ENCODE peak calls at places on chromosomes 1 and 21, in four cellular contexts. G is IMR-90, M is H9, L is H1. W is an unnamed sample.

GRCh38 chr1:169307176-169307575 is 60.4 kb downstream of the NME7 start:
- DNase-seq in G (no peak), M (no peak), L (no peak), W (no peak)

GRCh38 chr1:33429332-33429731 is 1.6 kb downstream of the PHC2 start:
- DNase-seq in G (no peak), M (no peak), L (no peak), W (no peak)

GRCh38 chr1:162993866-162994265 is 75.3 kb upstream of the RGS4 start:
- DNase-seq in G (no peak), M (no peak), L (no peak), W (no peak)

GRCh38 chr1:32521165-32521564 is 18.1 kb upstream of the ZBTB8A start:
- DNase-seq in G (no peak), M (peak), L (no peak), W (peak)

GRCh38 chr1:15732686-15733081 is 3.4 kb upstream of the SLC25A34 start:
- DNase-seq in G (no peak), M (no peak), L (no peak), W (no peak)

GRCh38 chr1:162629651-162630050 is 2.6 kb upstream of the DDR2 start:
- DNase-seq in G (peak), M (no peak), L (no peak), W (no peak)

GRCh38 chr1:182301467-182302198 is 90.0 kb downstream of the GLUL start:
- DNase-seq in G (peak), M (no peak), L (no peak), W (peak)

GRCh38 chr1:84665703-84666317 is 24.5 kb downstream of the SSX2IP start:
- DNase-seq in G (peak), M (no peak), L (no peak), W (no peak)

GRCh38 chr1:204192589-204193352 is 3.5 kb downstream of the KISS1 start:
- DNase-seq in G (no peak), M (no peak), L (no peak), W (no peak)

DNA sequence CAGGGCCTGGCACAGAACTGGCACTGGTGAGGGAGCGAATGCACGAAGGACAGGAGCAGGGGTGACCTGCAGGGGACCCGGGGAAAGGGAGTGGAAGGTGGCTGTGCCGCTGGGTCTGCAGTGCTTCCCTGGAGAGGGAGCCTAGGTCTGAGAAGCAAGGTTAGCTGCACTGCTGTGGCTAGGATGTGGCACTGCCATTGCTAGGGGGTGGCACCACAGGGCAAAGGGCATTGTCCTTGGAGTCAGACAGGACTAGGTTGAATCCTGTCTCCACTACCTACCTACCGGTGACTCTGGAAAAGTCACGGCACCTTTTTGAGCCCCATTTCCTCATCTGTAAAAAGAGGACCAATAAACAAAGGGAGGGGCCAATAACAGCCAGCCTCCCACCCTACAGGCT is 28.3 kb downstream of the SLC1A7 start:
- DNase-seq in G (no peak), M (no peak), L (no peak), W (no peak)
- H2BK120ac ChIP-seq in G (peak), M (no peak), L (no peak), W (no peak)

DNA sequence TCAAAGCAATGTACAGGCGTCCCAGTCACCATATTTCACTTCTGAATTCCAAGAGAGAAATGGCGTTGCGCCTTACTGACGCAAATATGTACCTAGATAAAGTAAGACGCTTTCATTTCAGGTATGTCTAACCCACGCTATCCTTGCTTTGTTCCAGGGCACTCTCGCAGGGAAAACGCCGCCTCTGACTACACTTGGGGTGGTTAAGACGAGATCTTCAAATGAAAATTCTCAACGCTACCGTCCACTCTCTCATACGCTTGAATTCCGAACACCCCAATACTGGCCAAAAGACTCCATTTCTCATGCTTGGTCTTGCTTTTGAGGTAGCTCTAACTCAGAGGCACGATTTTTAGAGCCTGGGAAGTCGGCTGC is 736 bp upstream of the ZMPSTE24 start:
- DNase-seq in G (no peak), M (peak), L (no peak), W (no peak)
- H3K23ac ChIP-seq in G (peak), M (no peak), L (no peak), W (peak)

GRCh38 chr1:74584185-74584584 is 71.8 kb upstream of the LRRC53 start:
- DNase-seq in G (peak), M (no peak), L (no peak), W (no peak)
- H3K56ac ChIP-seq in G (no peak), M (no peak), L (no peak), W (no peak)

DNA sequence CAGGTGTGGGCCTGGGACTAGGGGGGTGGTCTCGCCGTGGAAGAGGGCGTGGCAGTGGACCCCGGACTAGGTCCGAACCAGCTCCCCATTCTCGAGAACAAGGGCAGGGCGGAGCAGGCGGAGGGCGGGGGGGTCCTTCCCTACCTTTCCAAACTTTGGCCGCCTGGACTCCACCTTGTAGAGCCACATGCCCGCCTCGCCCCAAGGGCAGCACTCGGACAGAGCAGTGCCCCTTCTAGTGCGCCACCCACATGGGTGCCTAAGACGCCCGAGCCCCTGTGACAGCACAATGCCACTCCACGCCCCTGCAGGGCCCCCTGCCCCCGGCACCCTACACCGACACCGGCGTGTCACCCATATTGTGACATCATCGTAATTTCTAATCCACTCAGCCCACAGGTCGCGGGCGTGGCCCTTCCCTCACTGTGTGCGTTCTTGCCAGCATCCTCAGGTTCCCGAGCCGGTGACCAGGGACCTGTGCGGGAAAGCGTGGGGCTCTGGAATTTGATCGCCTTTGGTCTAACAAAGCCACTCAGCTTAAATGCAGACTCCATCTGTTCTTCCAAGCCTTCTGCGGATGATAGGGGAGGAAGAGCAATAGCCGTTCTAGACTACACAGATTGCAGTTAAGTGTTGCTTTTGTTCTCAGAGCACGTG is 553 bp upstream of the STMN1 start:
- DNase-seq in G (no peak), M (peak), L (no peak), W (peak)
- H2BK120ac ChIP-seq in G (peak), M (no peak), L (peak), W (no peak)

DNA sequence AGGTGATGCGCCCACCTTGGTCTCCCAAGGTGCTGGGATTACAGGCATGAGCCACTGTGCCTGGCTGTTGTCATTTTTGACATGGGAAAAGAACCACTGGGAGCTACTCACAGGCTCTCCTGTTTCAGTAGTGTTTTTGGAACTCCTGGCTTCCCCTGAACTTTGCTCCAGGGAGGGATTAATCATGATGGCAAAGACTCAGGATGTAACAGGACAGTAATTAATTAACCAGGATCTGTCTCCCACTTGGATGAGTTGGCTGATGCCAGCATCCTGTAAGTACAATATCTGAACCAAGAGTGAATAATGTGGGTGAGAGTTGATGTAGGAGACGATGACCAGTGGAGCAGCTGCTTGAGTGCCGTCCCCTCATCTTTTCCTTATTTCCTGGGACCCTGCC is 4.9 kb downstream of the SFT2D2 start:
- DNase-seq in G (no peak), M (no peak), L (no peak), W (no peak)
- H3K23ac ChIP-seq in G (no peak), M (no peak), L (no peak), W (no peak)

GRCh38 chr21:37658994-37659458 is 257.2 kb downstream of the KCNJ6 start:
- DNase-seq in G (peak), M (no peak), L (no peak), W (peak)
- H3K56ac ChIP-seq in G (no peak), M (no peak), L (no peak), W (no peak)

GRCh38 chr1:234495231-234495990 is 16.4 kb upstream of the TARBP1 start:
- DNase-seq in G (peak), M (no peak), L (no peak), W (no peak)

GRCh38 chr1:234500269-234500668 is 21.3 kb upstream of the TARBP1 start:
- DNase-seq in G (no peak), M (no peak), L (no peak), W (no peak)

GRCh38 chr1:234499119-234500039 is 20.4 kb upstream of the TARBP1 start:
- DNase-seq in G (peak), M (peak), L (peak), W (peak)

GRCh38 chr1:234497589-234497988 is 18.6 kb upstream of the TARBP1 start:
- DNase-seq in G (no peak), M (no peak), L (no peak), W (no peak)

DNA sequence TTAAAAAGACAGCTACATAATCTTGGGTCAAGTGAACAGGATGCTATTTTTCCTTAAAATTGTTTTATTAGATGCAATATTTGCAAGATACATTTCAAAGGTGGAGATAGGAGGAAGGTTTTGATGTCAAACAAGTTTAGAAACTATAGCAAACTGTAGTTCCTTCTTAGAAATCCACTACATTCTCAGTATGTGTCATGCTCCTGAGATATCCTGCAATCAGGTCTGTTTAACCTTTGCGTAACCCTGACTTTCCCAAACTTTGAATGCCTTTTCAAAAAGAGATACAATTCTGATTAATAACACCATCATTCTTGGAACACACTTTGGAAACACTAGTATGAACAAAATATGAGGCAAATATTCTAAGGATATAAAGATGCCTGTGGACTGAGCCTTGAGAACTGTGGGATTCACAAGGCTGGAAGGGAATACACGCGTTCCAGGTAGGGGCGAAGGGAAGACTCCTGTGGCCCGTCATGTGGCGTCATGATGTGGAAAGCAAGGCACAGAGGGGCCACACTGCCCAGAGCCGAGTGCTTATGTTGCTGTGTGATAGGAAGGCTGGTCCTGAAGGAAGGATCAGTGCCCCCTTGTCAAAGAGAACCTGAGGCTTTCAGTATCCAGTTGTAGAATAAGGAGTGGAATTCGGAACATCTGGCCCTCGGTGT is 19.6 kb upstream of the TARBP1 start:
- DNase-seq in G (no peak), M (no peak), L (no peak), W (no peak)
- H2BK120ac ChIP-seq in G (peak), M (no peak), L (no peak), W (no peak)

DNA sequence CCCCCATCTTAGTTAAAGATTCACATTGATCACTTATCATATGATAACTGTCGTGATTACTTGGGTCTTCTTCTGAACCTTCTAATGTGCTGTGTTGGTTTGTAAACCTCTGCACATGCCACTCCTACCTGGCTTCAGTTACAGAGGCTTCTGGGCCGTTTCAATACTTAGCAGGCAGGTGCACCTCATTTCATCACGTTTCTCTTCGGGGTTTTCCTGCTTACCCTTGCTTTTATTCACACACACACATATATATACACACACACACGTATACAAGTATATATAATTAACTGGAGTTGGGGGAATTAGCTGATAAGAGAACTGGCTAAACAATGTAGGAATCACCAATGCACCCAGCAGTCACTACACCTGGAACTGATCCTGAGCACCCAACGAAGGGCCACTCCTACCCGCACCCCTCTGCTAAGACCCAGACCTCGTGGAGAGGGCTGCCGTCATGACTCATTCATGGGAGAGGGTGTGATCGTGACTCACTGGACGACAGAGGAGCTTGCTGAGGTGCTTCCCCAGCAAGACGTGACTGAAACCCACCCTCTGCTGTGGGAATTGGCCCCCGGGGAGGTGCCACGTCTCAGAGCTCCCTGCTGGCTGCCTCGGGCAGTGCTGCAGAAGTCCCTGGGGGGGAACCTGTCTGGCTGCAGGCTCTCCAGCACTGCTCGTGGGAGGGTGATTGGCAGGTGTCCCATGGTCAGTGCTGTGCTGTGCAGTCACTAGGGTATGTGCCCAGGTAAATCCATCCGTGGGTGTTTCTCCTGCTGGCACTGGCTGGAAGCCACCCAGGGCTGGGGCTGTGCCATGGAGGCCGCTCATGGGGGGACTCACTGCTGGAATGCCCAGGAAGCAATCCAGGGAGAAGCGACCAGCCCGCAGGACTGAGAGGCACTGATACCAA is 166.6 kb downstream of the DYRK1A start:
- DNase-seq in G (peak), M (no peak), L (peak), W (peak)
- H3K23ac ChIP-seq in G (no peak), M (no peak), L (no peak), W (no peak)

GRCh38 chr1:150559627-150560010 is 10.4 kb downstream of the ADAMTSL4 start:
- DNase-seq in G (no peak), M (no peak), L (no peak), W (no peak)
- H3K56ac ChIP-seq in G (no peak), M (no peak), L (no peak), W (peak)

GRCh38 chr1:68329096-68329835 is 96.9 kb upstream of the WLS start:
- DNase-seq in G (no peak), M (no peak), L (no peak), W (no peak)
- H2BK120ac ChIP-seq in G (peak), M (no peak), L (no peak), W (no peak)

W was measured in mesendoderm.